ENCODE peak calls at places on chromosomes 2 and 18, in five cellular contexts. D, W, C, T and H are unnamed samples.
A peak's percentile ranks its signal among the peaks of the same experiment; 100 is the strongest.

GRCh38 chr18:41645600-41646360 is 309.3 kb upstream of the PIK3C3 start:
- DNase-seq in T (no peak), D (no peak), C (no peak), W (peak; percentile 34), H (no peak)

GRCh38 chr2:48531141-48531648 is 1.2 kb downstream of the STON1 start:
- DNase-seq in W (no peak), C (no peak), D (no peak), T (no peak), H (no peak)

GRCh38 chr18:52313213-52313612 is 26.8 kb upstream of the DCC start:
- DNase-seq in C (no peak), T (no peak), D (no peak), W (no peak), H (no peak)

GRCh38 chr2:226185613-226186211 is 613.9 kb downstream of the IRS1 start:
- DNase-seq in C (no peak), T (no peak), W (no peak), D (no peak), H (no peak)

GRCh38 chr2:119195001-119195400 is 28.6 kb upstream of the STEAP3 start:
- DNase-seq in T (no peak), C (no peak), D (peak; percentile 31), W (no peak), H (no peak)

GRCh38 chr2:72378737-72379346 is 231.2 kb upstream of the CYP26B1 start:
- DNase-seq in W (no peak), C (no peak), T (no peak), D (no peak), H (no peak)

GRCh38 chr2:37786854-37787253 is 115.4 kb upstream of the CDC42EP3 start:
- DNase-seq in T (no peak), D (no peak), W (peak; percentile 93), C (no peak), H (no peak)

GRCh38 chr2:152132321-152132720 is 33.5 kb upstream of the CACNB4 start:
- DNase-seq in T (no peak), W (no peak), D (no peak), C (no peak), H (no peak)

GRCh38 chr18:48629730-48630324 is 91.0 kb downstream of the CTIF start:
- DNase-seq in C (no peak), D (no peak), T (peak; percentile 47), W (no peak), H (no peak)

GRCh38 chr2:237626813-237627451 is 455 bp upstream of the LRRFIP1 start:
- DNase-seq in W (no peak), C (no peak), D (no peak), T (no peak), H (no peak)

GRCh38 chr2:157825885-157826284 is 50.2 kb downstream of the ACVR1 start:
- DNase-seq in T (no peak), D (no peak), W (peak; percentile 57), C (no peak), H (no peak)

GRCh38 chr2:177355874-177356273 is 36.7 kb upstream of the AGPS start:
- DNase-seq in W (no peak), C (no peak), T (no peak), D (no peak), H (no peak)

GRCh38 chr2:104862061-104862941 is 8.4 kb downstream of the POU3F3 start:
- DNase-seq in C (no peak), W (no peak), T (no peak), D (peak; percentile 71), H (no peak)